ENCODE peak calls at places on chromosomes 13 and 19, in eight cellular contexts. One of them, this sample, is unnamed.

GRCh38 chr19:40754611-40755247 is 3.7 kb downstream of the SNRPA start:
- DNase-seq in bronchial epithelial cell: no peak
- DNase-seq in stomach: peak; percentile 60
- DNase-seq in kidney epithelial cell: no peak
- DNase-seq in fibroblast of mammary gland: peak; percentile 36
- DNase-seq in mucosa of descending colon: peak; percentile 78
- DNase-seq in dorsolateral prefrontal cortex: no peak
- DNase-seq in GM12865: peak; percentile 62
- DNase-seq in this sample: peak; percentile 77

GRCh38 chr19:7845390-7846179 is 15.6 kb downstream of the EVI5L start:
- DNase-seq in kidney epithelial cell: no peak
- DNase-seq in dorsolateral prefrontal cortex: no peak
- DNase-seq in mucosa of descending colon: no peak
- DNase-seq in fibroblast of mammary gland: no peak
- DNase-seq in stomach: no peak
- DNase-seq in bronchial epithelial cell: no peak
- DNase-seq in GM12865: no peak
- DNase-seq in this sample: no peak

GRCh38 chr19:2962018-2962670 is 15.2 kb upstream of the TLE6 start:
- DNase-seq in GM12865: peak; percentile 72
- DNase-seq in fibroblast of mammary gland: peak; percentile 87
- DNase-seq in stomach: peak; percentile 49
- DNase-seq in mucosa of descending colon: peak; percentile 75
- DNase-seq in kidney epithelial cell: no peak
- DNase-seq in dorsolateral prefrontal cortex: no peak
- DNase-seq in bronchial epithelial cell: peak; percentile 75
- DNase-seq in this sample: peak; percentile 47

GRCh38 chr19:41323430-41324125 is 13.6 kb downstream of the CCDC97 start:
- DNase-seq in kidney epithelial cell: peak; percentile 76
- DNase-seq in fibroblast of mammary gland: peak; percentile 97
- DNase-seq in stomach: peak; percentile 60
- DNase-seq in GM12865: no peak
- DNase-seq in dorsolateral prefrontal cortex: no peak
- DNase-seq in bronchial epithelial cell: peak; percentile 64
- DNase-seq in mucosa of descending colon: no peak
- DNase-seq in this sample: peak; percentile 51

GRCh38 chr19:10408511-10409291 is 5.4 kb upstream of the CDC37 start:
- DNase-seq in mucosa of descending colon: peak; percentile 60
- DNase-seq in stomach: no peak
- DNase-seq in fibroblast of mammary gland: no peak
- DNase-seq in bronchial epithelial cell: no peak
- DNase-seq in kidney epithelial cell: no peak
- DNase-seq in dorsolateral prefrontal cortex: no peak
- DNase-seq in GM12865: peak; percentile 62
- DNase-seq in this sample: peak; percentile 62

GRCh38 chr19:48108997-48109782 is 1.4 kb downstream of the PLA2G4C start:
- DNase-seq in GM12865: no peak
- DNase-seq in bronchial epithelial cell: no peak
- DNase-seq in stomach: no peak
- DNase-seq in fibroblast of mammary gland: no peak
- DNase-seq in mucosa of descending colon: no peak
- DNase-seq in kidney epithelial cell: no peak
- DNase-seq in dorsolateral prefrontal cortex: no peak
- DNase-seq in this sample: no peak

GRCh38 chr13:46593403-46593802 is 40.4 kb downstream of the LRCH1 start:
- DNase-seq in stomach: no peak
- DNase-seq in kidney epithelial cell: no peak
- DNase-seq in mucosa of descending colon: no peak
- DNase-seq in fibroblast of mammary gland: no peak
- DNase-seq in bronchial epithelial cell: no peak
- DNase-seq in dorsolateral prefrontal cortex: no peak
- DNase-seq in GM12865: peak; percentile 74
- DNase-seq in this sample: no peak

GRCh38 chr19:33661336-33661735 is 39.6 kb downstream of the CHST8 start:
- DNase-seq in dorsolateral prefrontal cortex: no peak
- DNase-seq in kidney epithelial cell: no peak
- DNase-seq in GM12865: no peak
- DNase-seq in mucosa of descending colon: no peak
- DNase-seq in fibroblast of mammary gland: no peak
- DNase-seq in stomach: no peak
- DNase-seq in bronchial epithelial cell: no peak
- DNase-seq in this sample: no peak

GRCh38 chr19:15038304-15038703 is 11.0 kb upstream of the CASP14 start:
- DNase-seq in dorsolateral prefrontal cortex: no peak
- DNase-seq in kidney epithelial cell: no peak
- DNase-seq in mucosa of descending colon: no peak
- DNase-seq in stomach: no peak
- DNase-seq in bronchial epithelial cell: peak; percentile 36
- DNase-seq in GM12865: no peak
- DNase-seq in fibroblast of mammary gland: peak; percentile 7
- DNase-seq in this sample: no peak

GRCh38 chr13:26050568-26051230 is 1.1 kb downstream of the SHISA2 start:
- DNase-seq in stomach: peak; percentile 49
- DNase-seq in fibroblast of mammary gland: no peak
- DNase-seq in bronchial epithelial cell: no peak
- DNase-seq in mucosa of descending colon: no peak
- DNase-seq in kidney epithelial cell: no peak
- DNase-seq in dorsolateral prefrontal cortex: peak; percentile 40
- DNase-seq in GM12865: no peak
- DNase-seq in this sample: no peak

GRCh38 chr13:42320375-42320787 is 48.4 kb downstream of the AKAP11 start:
- DNase-seq in dorsolateral prefrontal cortex: no peak
- DNase-seq in mucosa of descending colon: peak; percentile 10
- DNase-seq in stomach: no peak
- DNase-seq in fibroblast of mammary gland: no peak
- DNase-seq in bronchial epithelial cell: no peak
- DNase-seq in kidney epithelial cell: no peak
- DNase-seq in GM12865: no peak
- DNase-seq in this sample: no peak

GRCh38 chr13:20848203-20848602 is 54.3 kb downstream of the XPO4 start:
- DNase-seq in fibroblast of mammary gland: no peak
- DNase-seq in mucosa of descending colon: no peak
- DNase-seq in dorsolateral prefrontal cortex: no peak
- DNase-seq in kidney epithelial cell: no peak
- DNase-seq in stomach: no peak
- DNase-seq in bronchial epithelial cell: no peak
- DNase-seq in GM12865: no peak
- DNase-seq in this sample: no peak

GRCh38 chr19:35986664-35987570 is 8.1 kb upstream of the SDHAF1 start:
- DNase-seq in bronchial epithelial cell: no peak
- DNase-seq in mucosa of descending colon: peak; percentile 31
- DNase-seq in dorsolateral prefrontal cortex: no peak
- DNase-seq in GM12865: no peak
- DNase-seq in kidney epithelial cell: no peak
- DNase-seq in stomach: no peak
- DNase-seq in fibroblast of mammary gland: no peak
- DNase-seq in this sample: peak; percentile 57

GRCh38 chr19:16594681-16595091 is 22.5 kb upstream of the SLC35E1 start:
- DNase-seq in GM12865: peak; percentile 67
- DNase-seq in kidney epithelial cell: no peak
- DNase-seq in bronchial epithelial cell: no peak
- DNase-seq in dorsolateral prefrontal cortex: no peak
- DNase-seq in mucosa of descending colon: no peak
- DNase-seq in fibroblast of mammary gland: no peak
- DNase-seq in stomach: no peak
- DNase-seq in this sample: no peak

GRCh38 chr19:46609511-46610412 is 8.6 kb downstream of the CALM3 start:
- DNase-seq in mucosa of descending colon: no peak
- DNase-seq in bronchial epithelial cell: no peak
- DNase-seq in GM12865: no peak
- DNase-seq in stomach: no peak
- DNase-seq in dorsolateral prefrontal cortex: no peak
- DNase-seq in fibroblast of mammary gland: no peak
- DNase-seq in kidney epithelial cell: no peak
- DNase-seq in this sample: peak; percentile 6

GRCh38 chr19:38869160-38869835 is 8.8 kb downstream of the RINL start:
- DNase-seq in dorsolateral prefrontal cortex: no peak
- DNase-seq in fibroblast of mammary gland: no peak
- DNase-seq in mucosa of descending colon: peak; percentile 32
- DNase-seq in kidney epithelial cell: no peak
- DNase-seq in bronchial epithelial cell: no peak
- DNase-seq in stomach: no peak
- DNase-seq in GM12865: no peak
- DNase-seq in this sample: peak; percentile 57

GRCh38 chr13:73339086-73339485 is 280.3 kb downstream of the KLF5 start:
- DNase-seq in dorsolateral prefrontal cortex: no peak
- DNase-seq in kidney epithelial cell: no peak
- DNase-seq in mucosa of descending colon: no peak
- DNase-seq in fibroblast of mammary gland: no peak
- DNase-seq in bronchial epithelial cell: peak; percentile 72
- DNase-seq in stomach: no peak
- DNase-seq in GM12865: no peak
- DNase-seq in this sample: no peak

GRCh38 chr13:73338389-73338788 is 279.6 kb downstream of the KLF5 start:
- DNase-seq in mucosa of descending colon: no peak
- DNase-seq in bronchial epithelial cell: peak; percentile 90
- DNase-seq in fibroblast of mammary gland: peak; percentile 17
- DNase-seq in stomach: no peak
- DNase-seq in GM12865: no peak
- DNase-seq in kidney epithelial cell: no peak
- DNase-seq in dorsolateral prefrontal cortex: no peak
- DNase-seq in this sample: no peak

GRCh38 chr13:73337511-73337910 is 278.7 kb downstream of the KLF5 start:
- DNase-seq in bronchial epithelial cell: peak; percentile 85
- DNase-seq in stomach: no peak
- DNase-seq in dorsolateral prefrontal cortex: no peak
- DNase-seq in mucosa of descending colon: no peak
- DNase-seq in kidney epithelial cell: no peak
- DNase-seq in GM12865: no peak
- DNase-seq in fibroblast of mammary gland: no peak
- DNase-seq in this sample: no peak

GRCh38 chr13:73340069-73340468 is 281.3 kb downstream of the KLF5 start:
- DNase-seq in stomach: no peak
- DNase-seq in kidney epithelial cell: no peak
- DNase-seq in bronchial epithelial cell: peak; percentile 28
- DNase-seq in dorsolateral prefrontal cortex: no peak
- DNase-seq in fibroblast of mammary gland: no peak
- DNase-seq in GM12865: no peak
- DNase-seq in mucosa of descending colon: no peak
- DNase-seq in this sample: no peak

GRCh38 chr13:73341748-73342147 is 282.9 kb downstream of the KLF5 start:
- DNase-seq in GM12865: no peak
- DNase-seq in dorsolateral prefrontal cortex: no peak
- DNase-seq in fibroblast of mammary gland: peak; percentile 68
- DNase-seq in bronchial epithelial cell: peak; percentile 60
- DNase-seq in stomach: no peak
- DNase-seq in kidney epithelial cell: no peak
- DNase-seq in mucosa of descending colon: no peak
- DNase-seq in this sample: no peak
- TF ChIP-seq CTCF in GM12865: no peak
- TF ChIP-seq CTCF in dorsolateral prefrontal cortex: no peak
- TF ChIP-seq CTCF in fibroblast of mammary gland: no peak
- TF ChIP-seq CTCF in bronchial epithelial cell: no peak
- TF ChIP-seq CTCF in stomach: no peak
- TF ChIP-seq CTCF in kidney epithelial cell: no peak
- TF ChIP-seq CTCF in mucosa of descending colon: no peak
- TF ChIP-seq CTCF in this sample: no peak

DNA sequence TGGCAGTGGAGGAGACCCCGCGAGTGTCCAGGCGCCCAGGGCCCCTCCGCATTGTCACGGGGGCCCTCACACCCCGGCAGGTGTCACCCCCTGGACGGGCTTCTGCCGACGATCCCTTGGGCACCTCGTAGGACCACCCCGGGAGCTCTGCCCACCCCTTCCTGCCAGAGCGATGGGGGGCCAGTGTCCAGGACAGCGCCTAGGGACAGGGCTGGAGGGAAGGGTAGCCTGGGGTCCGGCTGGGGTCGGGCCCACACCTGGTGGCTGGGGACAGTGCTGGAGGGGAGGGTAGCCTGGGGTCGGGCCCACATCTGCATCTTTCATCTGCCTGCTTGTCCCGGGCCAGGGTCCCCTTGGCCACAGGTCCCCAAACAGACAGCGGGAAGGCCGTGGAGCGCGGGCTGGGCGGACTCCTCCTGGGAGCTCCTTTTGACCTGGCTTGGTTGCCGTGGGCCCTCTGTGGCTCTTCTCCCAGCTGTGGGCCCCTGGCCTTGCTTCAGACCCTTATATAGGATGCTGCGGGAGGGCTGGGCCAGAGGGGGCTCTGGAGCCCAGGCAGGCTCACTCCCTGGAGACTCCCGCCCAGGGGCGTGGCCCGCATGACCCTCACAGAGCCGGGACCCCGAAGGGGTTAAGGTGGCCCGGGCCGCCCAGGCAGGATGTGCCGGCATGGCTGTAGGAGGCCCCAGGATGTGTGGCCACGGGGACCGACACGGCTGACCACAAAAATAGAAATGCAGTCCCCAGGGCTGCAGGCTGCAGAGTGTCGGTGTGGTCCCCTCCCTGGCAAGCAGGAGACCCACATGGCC is 74.1 kb upstream of the MCF2L start:
- DNase-seq in mucosa of descending colon: no peak
- DNase-seq in bronchial epithelial cell: no peak
- DNase-seq in kidney epithelial cell: no peak
- DNase-seq in stomach: no peak
- DNase-seq in GM12865: no peak
- DNase-seq in fibroblast of mammary gland: no peak
- DNase-seq in dorsolateral prefrontal cortex: no peak
- DNase-seq in this sample: no peak
- H3K4me3 ChIP-seq in mucosa of descending colon: no peak overlapping the region
- H3K4me3 ChIP-seq in bronchial epithelial cell: peak overlapping the region; percentile 16
- H3K4me3 ChIP-seq in kidney epithelial cell: peak overlapping the region; percentile 57
- H3K4me3 ChIP-seq in stomach: peak overlapping the region; percentile 59
- H3K4me3 ChIP-seq in GM12865: no peak overlapping the region
- H3K4me3 ChIP-seq in fibroblast of mammary gland: no peak overlapping the region
- H3K4me3 ChIP-seq in dorsolateral prefrontal cortex: peak overlapping the region; percentile 46
- H3K4me3 ChIP-seq in this sample: peak overlapping the region; percentile 26

DNA sequence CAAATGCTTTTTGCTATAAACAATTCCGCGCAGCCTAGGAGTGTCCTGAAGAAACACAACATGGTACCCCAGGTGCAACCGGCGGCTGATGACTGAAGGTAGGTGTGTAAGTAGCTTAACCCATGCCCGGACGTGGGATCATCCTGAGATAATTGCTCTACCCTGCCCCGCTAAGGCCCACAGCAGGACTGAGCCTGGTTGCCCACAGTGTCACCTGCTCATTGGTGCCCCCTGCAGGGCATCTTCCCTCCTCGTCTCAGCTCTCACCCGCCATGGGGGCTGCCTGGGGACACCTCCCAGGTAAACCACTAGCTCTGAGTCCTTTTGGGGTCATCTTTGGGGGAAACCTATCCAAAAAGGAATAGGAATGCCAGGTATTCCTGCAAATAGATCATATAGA is 22.3 kb downstream of the TMEM161A start:
- DNase-seq in kidney epithelial cell: no peak
- DNase-seq in mucosa of descending colon: peak; percentile 67
- DNase-seq in GM12865: peak; percentile 60
- DNase-seq in dorsolateral prefrontal cortex: no peak
- DNase-seq in bronchial epithelial cell: no peak
- DNase-seq in stomach: peak; percentile 29
- DNase-seq in fibroblast of mammary gland: peak; percentile 25
- DNase-seq in this sample: peak; percentile 55
- TF ChIP-seq CTCF in kidney epithelial cell: peak; percentile 57
- TF ChIP-seq CTCF in mucosa of descending colon: peak; percentile 29
- TF ChIP-seq CTCF in GM12865: peak; percentile 69
- TF ChIP-seq CTCF in dorsolateral prefrontal cortex: peak; percentile 51
- TF ChIP-seq CTCF in bronchial epithelial cell: peak; percentile 43
- TF ChIP-seq CTCF in stomach: peak; percentile 12
- TF ChIP-seq CTCF in fibroblast of mammary gland: peak; percentile 57
- TF ChIP-seq CTCF in this sample: peak; percentile 36

DNA sequence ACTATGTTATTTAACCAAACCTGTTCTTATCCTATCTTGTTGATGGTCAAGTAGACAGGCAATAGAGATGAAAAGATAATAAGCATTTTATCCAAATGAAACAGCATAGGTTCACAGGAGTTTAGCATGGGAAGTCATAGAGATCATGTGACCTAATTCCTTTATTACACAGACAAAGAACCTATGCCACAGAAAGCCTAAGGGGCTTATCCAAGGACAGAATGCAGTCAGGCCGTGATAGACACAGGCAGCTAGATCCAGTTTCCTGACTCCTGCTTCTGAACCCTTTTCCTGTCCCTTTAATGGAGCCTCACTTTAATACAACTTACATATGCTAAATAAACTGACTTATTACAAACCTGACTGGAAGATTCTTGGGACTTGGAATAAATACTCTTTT is 532.1 kb downstream of the IRS2 start:
- DNase-seq in GM12865: no peak
- DNase-seq in bronchial epithelial cell: no peak
- DNase-seq in fibroblast of mammary gland: no peak
- DNase-seq in mucosa of descending colon: no peak
- DNase-seq in stomach: no peak
- DNase-seq in kidney epithelial cell: no peak
- DNase-seq in dorsolateral prefrontal cortex: no peak
- DNase-seq in this sample: no peak
- H3K4me3 ChIP-seq in GM12865: no peak overlapping the region
- H3K4me3 ChIP-seq in bronchial epithelial cell: no peak overlapping the region
- H3K4me3 ChIP-seq in fibroblast of mammary gland: no peak overlapping the region
- H3K4me3 ChIP-seq in mucosa of descending colon: no peak overlapping the region
- H3K4me3 ChIP-seq in stomach: no peak overlapping the region
- H3K4me3 ChIP-seq in kidney epithelial cell: no peak overlapping the region
- H3K4me3 ChIP-seq in dorsolateral prefrontal cortex: no peak overlapping the region
- H3K4me3 ChIP-seq in this sample: no peak overlapping the region

This sample was measured in transverse colon.